ENCODE peak calls at places on chromosomes 12 and 14, in eight cellular contexts. X is tibial nerve, Y is upper lobe of right lung, Q is A673, E is uterus, U is lower lobe of right lung, Z is heart right ventricle, R is DND-41. L is an unnamed sample.

GRCh38 chr12:89882051-89882450 is 173.4 kb upstream of the ATP2B1 start:
- DNase-seq in Z (no peak), U (no peak), Y (no peak), X (no peak), Q (no peak), R (no peak), E (no peak), L (no peak)

GRCh38 chr12:62523619-62524018 is 57.0 kb downstream of the MON2 start:
- DNase-seq in R (no peak), Y (no peak), Q (no peak), U (no peak), X (no peak), E (no peak), Z (no peak), L (no peak)

GRCh38 chr14:68800361-68800760 is 7.5 kb upstream of the ZFP36L1 start:
- DNase-seq in Q (no peak), Z (no peak), R (no peak), Y (no peak), X (no peak), E (no peak), U (no peak), L (no peak)

GRCh38 chr14:76306131-76306530 is 69.8 kb upstream of the ESRRB start:
- DNase-seq in R (no peak), Q (no peak), X (no peak), U (no peak), E (no peak), Y (no peak), Z (no peak), L (no peak)

GRCh38 chr12:132413931-132414588 is 75.9 kb upstream of the FBRSL1 start:
- DNase-seq in X (no peak), Y (no peak), E (no peak), R (peak; percentile 35), U (no peak), Q (peak; percentile 42), Z (no peak), L (no peak)

GRCh38 chr14:103334644-103335603 is 887 bp downstream of the EIF5 start:
- DNase-seq in Z (peak; percentile 61), Q (peak; percentile 70), U (peak; percentile 88), Y (peak; percentile 91), X (peak; percentile 33), E (peak; percentile 80), R (peak; percentile 73), L (peak; percentile 57)

GRCh38 chr14:69005432-69006148 is 26.5 kb upstream of the ACTN1 start:
- DNase-seq in U (no peak), X (peak; percentile 16), Z (peak; percentile 29), Y (no peak), Q (peak; percentile 62), R (no peak), E (peak; percentile 77), L (peak; percentile 22)

GRCh38 chr12:38691164-38691563 is 214.2 kb downstream of the CPNE8 start:
- DNase-seq in Y (no peak), X (no peak), R (no peak), U (no peak), Q (no peak), E (no peak), Z (no peak), L (no peak)

GRCh38 chr12:1360812-1361211 is 233.6 kb downstream of the FBXL14 start:
- DNase-seq in Q (no peak), X (no peak), U (no peak), Y (no peak), R (no peak), E (no peak), Z (no peak), L (no peak)

GRCh38 chr12:65741662-65742480 is 82.4 kb upstream of the HMGA2 start:
- DNase-seq in Y (no peak), Z (peak; percentile 23), Q (peak; percentile 71), U (no peak), R (no peak), E (peak; percentile 19), X (no peak), L (peak; percentile 26)

GRCh38 chr14:84988391-84988790 is 541.6 kb upstream of the FLRT2 start:
- DNase-seq in U (no peak), Y (no peak), Z (no peak), R (no peak), Q (peak; percentile 77), X (no peak), E (no peak), L (no peak)

GRCh38 chr14:72777636-72778035 is 116.3 kb downstream of the DPF3 start:
- DNase-seq in R (no peak), E (no peak), Q (no peak), Z (no peak), X (no peak), U (no peak), Y (no peak), L (no peak)

GRCh38 chr12:77049767-77050353 is 15.5 kb downstream of the E2F7 start:
- DNase-seq in E (no peak), Q (peak; percentile 78), U (no peak), Y (no peak), X (no peak), R (peak; percentile 28), Z (no peak), L (no peak)

GRCh38 chr12:28550757-28551381 is 360.6 kb downstream of the CCDC91 start:
- DNase-seq in Z (no peak), E (no peak), Y (no peak), R (no peak), Q (peak; percentile 19), X (no peak), U (no peak), L (no peak)

GRCh38 chr12:126397071-126397571 is 1331.9 kb downstream of the AACS start:
- DNase-seq in E (no peak), X (no peak), Y (no peak), Q (peak; percentile 87), R (no peak), Z (no peak), U (no peak), L (no peak)

GRCh38 chr12:122499991-122500684 is 594 bp downstream of the ZCCHC8 start:
- DNase-seq in E (peak; percentile 47), Y (peak; percentile 76), Z (peak; percentile 55), Q (peak; percentile 74), X (no peak), U (peak; percentile 66), R (peak; percentile 73), L (peak; percentile 51)

GRCh38 chr14:57574617-57575288 is 81.1 kb upstream of the CCDC198 start:
- DNase-seq in U (no peak), Q (peak; percentile 39), Z (no peak), X (no peak), R (no peak), Y (no peak), E (no peak), L (no peak)

GRCh38 chr14:59936145-59936544 is 16.2 kb downstream of the LRRC9 start:
- DNase-seq in R (no peak), Q (no peak), Z (no peak), U (no peak), X (no peak), Y (no peak), E (no peak), L (no peak)

GRCh38 chr12:80553316-80553715 is 109.3 kb downstream of the PTPRQ start:
- DNase-seq in X (no peak), E (no peak), Z (no peak), R (no peak), Y (no peak), U (no peak), Q (peak; percentile 77), L (no peak)

GRCh38 chr12:38587594-38587993 is 271.0 kb downstream of the ALG10B start:
- DNase-seq in R (no peak), Z (no peak), Y (no peak), Q (no peak), E (no peak), U (no peak), X (no peak), L (no peak)

GRCh38 chr12:32809196-32809595 is 53.5 kb upstream of the YARS2 start:
- DNase-seq in X (no peak), Z (no peak), R (no peak), U (no peak), Q (no peak), Y (no peak), E (no peak), L (no peak)

GRCh38 chr12:49562233-49562632 is 5.7 kb downstream of the MCRS1 start:
- DNase-seq in R (no peak), Z (no peak), Q (no peak), U (no peak), X (no peak), E (no peak), Y (no peak), L (no peak)
- H3K36me3 ChIP-seq in R (peaks cover 88% of the 10 kb centered on the region), Z (peaks cover 88% of the 10 kb centered on the region), Q (peaks cover 80% of the 10 kb centered on the region), U (peaks cover 82% of the 10 kb centered on the region), X (peaks cover 89% of the 10 kb centered on the region), E (no peaks in the 10 kb centered on the region), Y (peaks cover 79% of the 10 kb centered on the region), L (peaks cover 86% of the 10 kb centered on the region)

GRCh38 chr12:3263939-3264699 is 186.9 kb downstream of the TSPAN9 start:
- DNase-seq in Y (no peak), U (no peak), Q (no peak), X (no peak), Z (peak; percentile 58), E (peak; percentile 41), R (no peak), L (peak; percentile 61)

GRCh38 chr12:3262466-3262865 is 185.3 kb downstream of the TSPAN9 start:
- DNase-seq in E (no peak), X (no peak), Y (no peak), Z (no peak), R (no peak), U (no peak), Q (no peak), L (no peak)

GRCh38 chr12:3261782-3262359 is 184.7 kb downstream of the TSPAN9 start:
- DNase-seq in R (no peak), X (no peak), Q (no peak), U (no peak), Y (no peak), Z (no peak), E (peak; percentile 31), L (no peak)

GRCh38 chr12:3265406-3265805 is 188.2 kb downstream of the TSPAN9 start:
- DNase-seq in Y (no peak), R (no peak), X (no peak), E (no peak), U (no peak), Z (peak; percentile 3), Q (no peak), L (no peak)

DNA sequence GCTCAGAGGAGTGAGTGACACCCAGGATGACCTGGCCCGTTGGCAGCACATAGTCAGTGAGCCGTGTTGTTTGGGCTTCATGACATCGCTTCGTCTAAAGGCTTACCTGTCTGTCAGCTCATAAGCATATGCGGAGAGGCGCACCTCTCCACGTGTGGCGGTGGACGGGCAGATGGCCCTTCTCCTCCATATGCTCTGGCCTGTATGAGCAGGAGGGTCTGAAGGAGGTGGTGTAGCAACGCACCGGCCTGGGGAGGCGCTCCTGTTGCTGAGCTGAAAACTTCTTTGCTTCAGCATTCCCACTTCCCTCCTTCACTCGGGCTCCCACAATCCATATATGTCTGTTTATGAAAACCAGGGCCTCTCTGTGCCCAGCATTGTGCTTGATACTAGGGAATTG is 186.1 kb downstream of the TSPAN9 start:
- DNase-seq in R (no peak), Q (no peak), U (no peak), Z (no peak), Y (no peak), E (no peak), X (no peak), L (no peak)
- H3K4me3 ChIP-seq in R (no peak overlapping the region), Q (no peak overlapping the region), U (no peak overlapping the region), Z (no peak overlapping the region), Y (no peak overlapping the region), E (no peak overlapping the region), X (no peak overlapping the region), L (no peak overlapping the region)

GRCh38 chr12:112418248-112418595 is 525 bp upstream of the PTPN11 start:
- DNase-seq in Z (no peak), R (peak; percentile 24), X (no peak), Y (no peak), E (no peak), Q (no peak), U (no peak), L (no peak)
- H3K27ac ChIP-seq in Z (peak overlapping the region; percentile 99), R (peak overlapping the region; percentile 89), X (peak overlapping the region; percentile 97), Y (peak overlapping the region; percentile 95), E (peak overlapping the region; percentile 96), Q (peak overlapping the region; percentile 93), U (peak overlapping the region; percentile 99), L (peak overlapping the region; percentile 97)

GRCh38 chr12:24944598-24944975 is 4.3 kb downstream of the BCAT1 start:
- DNase-seq in U (no peak), Y (no peak), R (no peak), Z (no peak), Q (no peak), X (no peak), E (no peak), L (no peak)
- H3K36me3 ChIP-seq in U (no peaks in the 10 kb centered on the region), Y (no peaks in the 10 kb centered on the region), R (peaks cover 26% of the 10 kb centered on the region), Z (no peaks in the 10 kb centered on the region), Q (peaks cover 6% of the 10 kb centered on the region), X (no peaks in the 10 kb centered on the region), E (no peaks in the 10 kb centered on the region), L (no peaks in the 10 kb centered on the region)

L was measured in left ventricle myocardium inferior.